ENCODE peak calls at places on chromosomes 16 and 17, in six cellular contexts. One of them, this sample, is unnamed.

GRCh38 chr16:27355610-27356009 is 41.8 kb downstream of the IL4R start:
- DNase-seq in HCT116: peak; percentile 19
- DNase-seq in SK-N-SH: no peak
- DNase-seq in GM12878: no peak
- DNase-seq in HepG2: peak; percentile 51
- DNase-seq in K562: peak; percentile 66
- DNase-seq in this sample: peak; percentile 46

GRCh38 chr17:78722101-78722761 is 59.8 kb downstream of the CYTH1 start:
- DNase-seq in HCT116: no peak
- DNase-seq in SK-N-SH: peak; percentile 68
- DNase-seq in GM12878: no peak
- DNase-seq in HepG2: no peak
- DNase-seq in K562: no peak
- DNase-seq in this sample: no peak

GRCh38 chr16:13864689-13865088 is 55.3 kb upstream of the ERCC4 start:
- DNase-seq in HCT116: no peak
- DNase-seq in SK-N-SH: no peak
- DNase-seq in GM12878: no peak
- DNase-seq in HepG2: no peak
- DNase-seq in K562: no peak
- DNase-seq in this sample: no peak

GRCh38 chr16:88783391-88784073 is 1.5 kb downstream of the PIEZO1 start:
- DNase-seq in HCT116: no peak
- DNase-seq in SK-N-SH: no peak
- DNase-seq in GM12878: no peak
- DNase-seq in HepG2: no peak
- DNase-seq in K562: no peak
- DNase-seq in this sample: no peak

GRCh38 chr17:82927661-82928601 is 88.1 kb upstream of the ZNF750 start:
- DNase-seq in HCT116: no peak
- DNase-seq in SK-N-SH: no peak
- DNase-seq in GM12878: no peak
- DNase-seq in HepG2: no peak
- DNase-seq in K562: no peak
- DNase-seq in this sample: no peak

GRCh38 chr17:66673668-66674276 is 161.1 kb upstream of the CACNG5 start:
- DNase-seq in HCT116: peak; percentile 72
- DNase-seq in SK-N-SH: peak; percentile 70
- DNase-seq in GM12878: no peak
- DNase-seq in HepG2: peak; percentile 43
- DNase-seq in K562: peak; percentile 23
- DNase-seq in this sample: peak; percentile 36

GRCh38 chr17:35116845-35117244 is 2.8 kb downstream of the RAD51D start:
- DNase-seq in HCT116: no peak
- DNase-seq in SK-N-SH: no peak
- DNase-seq in GM12878: no peak
- DNase-seq in HepG2: no peak
- DNase-seq in K562: no peak
- DNase-seq in this sample: no peak

GRCh38 chr16:13332713-13333255 is 431.4 kb downstream of the SHISA9 start:
- DNase-seq in HCT116: no peak
- DNase-seq in SK-N-SH: no peak
- DNase-seq in GM12878: no peak
- DNase-seq in HepG2: no peak
- DNase-seq in K562: no peak
- DNase-seq in this sample: no peak

GRCh38 chr16:57283214-57283955 is 1.1 kb downstream of the PLLP start:
- DNase-seq in HCT116: no peak
- DNase-seq in SK-N-SH: no peak
- DNase-seq in GM12878: no peak
- DNase-seq in HepG2: no peak
- DNase-seq in K562: no peak
- DNase-seq in this sample: peak; percentile 19

GRCh38 chr16:49465661-49466528 is 92.3 kb downstream of the C16orf78 start:
- DNase-seq in HCT116: no peak
- DNase-seq in SK-N-SH: no peak
- DNase-seq in GM12878: no peak
- DNase-seq in HepG2: no peak
- DNase-seq in K562: no peak
- DNase-seq in this sample: no peak

GRCh38 chr17:2195729-2196128 is 107.9 kb downstream of the SMG6 start:
- DNase-seq in HCT116: no peak
- DNase-seq in SK-N-SH: no peak
- DNase-seq in GM12878: peak; percentile 73
- DNase-seq in HepG2: no peak
- DNase-seq in K562: no peak
- DNase-seq in this sample: peak; percentile 46

GRCh38 chr17:44385287-44386181 is 3.9 kb downstream of the ITGA2B start:
- DNase-seq in HCT116: peak; percentile 61
- DNase-seq in SK-N-SH: peak; percentile 97
- DNase-seq in GM12878: no peak
- DNase-seq in HepG2: peak; percentile 65
- DNase-seq in K562: peak; percentile 93
- DNase-seq in this sample: peak; percentile 90

GRCh38 chr17:58156839-58157803 is 8.9 kb downstream of the OR4D1 start:
- DNase-seq in HCT116: no peak
- DNase-seq in SK-N-SH: peak; percentile 85
- DNase-seq in GM12878: no peak
- DNase-seq in HepG2: no peak
- DNase-seq in K562: peak; percentile 14
- DNase-seq in this sample: no peak

GRCh38 chr16:55147401-55147800 is 176.6 kb upstream of the IRX6 start:
- DNase-seq in HCT116: no peak
- DNase-seq in SK-N-SH: no peak
- DNase-seq in GM12878: no peak
- DNase-seq in HepG2: no peak
- DNase-seq in K562: no peak
- DNase-seq in this sample: no peak

GRCh38 chr16:88599092-88599733 is 29.0 kb downstream of the ZC3H18 start:
- DNase-seq in HCT116: no peak
- DNase-seq in SK-N-SH: no peak
- DNase-seq in GM12878: no peak
- DNase-seq in HepG2: no peak
- DNase-seq in K562: no peak
- DNase-seq in this sample: no peak

GRCh38 chr17:40452074-40452787 is 9.0 kb downstream of the IGFBP4 start:
- DNase-seq in HCT116: no peak
- DNase-seq in SK-N-SH: no peak
- DNase-seq in GM12878: no peak
- DNase-seq in HepG2: no peak
- DNase-seq in K562: no peak
- DNase-seq in this sample: no peak

GRCh38 chr17:77451894-77452852 is 311.4 kb downstream of the SEC14L1 start:
- DNase-seq in HCT116: no peak
- DNase-seq in SK-N-SH: peak; percentile 93
- DNase-seq in GM12878: no peak
- DNase-seq in HepG2: peak; percentile 75
- DNase-seq in K562: peak; percentile 57
- DNase-seq in this sample: no peak

GRCh38 chr16:76959166-76959565 is 231.8 kb upstream of the MON1B start:
- DNase-seq in HCT116: no peak
- DNase-seq in SK-N-SH: no peak
- DNase-seq in GM12878: no peak
- DNase-seq in HepG2: no peak
- DNase-seq in K562: no peak
- DNase-seq in this sample: peak; percentile 28

GRCh38 chr17:49995055-49995738 is at the start of gene DLX3:
- DNase-seq in HCT116: no peak
- DNase-seq in SK-N-SH: peak; percentile 81
- DNase-seq in GM12878: no peak
- DNase-seq in HepG2: no peak
- DNase-seq in K562: no peak
- DNase-seq in this sample: peak; percentile 97

GRCh38 chr16:12083625-12084024 is 107.1 kb downstream of the SNX29 start:
- DNase-seq in HCT116: no peak
- DNase-seq in SK-N-SH: no peak
- DNase-seq in GM12878: no peak
- DNase-seq in HepG2: no peak
- DNase-seq in K562: no peak
- DNase-seq in this sample: no peak

GRCh38 chr16:19119564-19119963 is 5.8 kb downstream of the ITPRIPL2 start:
- DNase-seq in HCT116: no peak
- DNase-seq in SK-N-SH: no peak
- DNase-seq in GM12878: no peak
- DNase-seq in HepG2: no peak
- DNase-seq in K562: peak; percentile 67
- DNase-seq in this sample: no peak

GRCh38 chr16:55597928-55598327 is 31.4 kb downstream of the CAPNS2 start:
- DNase-seq in HCT116: no peak
- DNase-seq in SK-N-SH: no peak
- DNase-seq in GM12878: no peak
- DNase-seq in HepG2: no peak
- DNase-seq in K562: no peak
- DNase-seq in this sample: no peak

GRCh38 chr16:27401768-27402568 is at the start of gene IL21R:
- DNase-seq in HCT116: no peak
- DNase-seq in SK-N-SH: peak; percentile 38
- DNase-seq in GM12878: peak; percentile 85
- DNase-seq in HepG2: no peak
- DNase-seq in K562: peak; percentile 13
- DNase-seq in this sample: no peak

GRCh38 chr17:75352079-75352569 is 53.4 kb downstream of the GRB2 start:
- DNase-seq in HCT116: no peak
- DNase-seq in SK-N-SH: peak; percentile 30
- DNase-seq in GM12878: no peak
- DNase-seq in HepG2: no peak
- DNase-seq in K562: peak; percentile 74
- DNase-seq in this sample: peak; percentile 23

GRCh38 chr16:24734382-24734781 is 4.9 kb downstream of the TNRC6A start:
- DNase-seq in HCT116: no peak
- DNase-seq in SK-N-SH: no peak
- DNase-seq in GM12878: no peak
- DNase-seq in HepG2: no peak
- DNase-seq in K562: no peak
- DNase-seq in this sample: no peak

GRCh38 chr16:87874639-87875472 is 5.5 kb upstream of the SLC7A5 start:
- DNase-seq in HCT116: no peak
- DNase-seq in SK-N-SH: no peak
- DNase-seq in GM12878: no peak
- DNase-seq in HepG2: no peak
- DNase-seq in K562: no peak
- DNase-seq in this sample: no peak

GRCh38 chr17:6970992-6971391 is 24.9 kb upstream of the ALOX12 start:
- DNase-seq in HCT116: no peak
- DNase-seq in SK-N-SH: no peak
- DNase-seq in GM12878: no peak
- DNase-seq in HepG2: no peak
- DNase-seq in K562: no peak
- DNase-seq in this sample: no peak

GRCh38 chr16:77462894-77463293 is 28.1 kb upstream of the ADAMTS18 start:
- DNase-seq in HCT116: no peak
- DNase-seq in SK-N-SH: no peak
- DNase-seq in GM12878: no peak
- DNase-seq in HepG2: no peak
- DNase-seq in K562: no peak
- DNase-seq in this sample: no peak

GRCh38 chr16:12573730-12574383 is 229.8 kb downstream of the CPPED1 start:
- DNase-seq in HCT116: peak; percentile 52
- DNase-seq in SK-N-SH: peak; percentile 82
- DNase-seq in GM12878: no peak
- DNase-seq in HepG2: peak; percentile 86
- DNase-seq in K562: peak; percentile 80
- DNase-seq in this sample: peak; percentile 31

GRCh38 chr16:55552621-55553020 is 13.9 kb upstream of the CAPNS2 start:
- DNase-seq in HCT116: no peak
- DNase-seq in SK-N-SH: no peak
- DNase-seq in GM12878: no peak
- DNase-seq in HepG2: no peak
- DNase-seq in K562: peak; percentile 18
- DNase-seq in this sample: no peak

GRCh38 chr17:10073026-10073425 is 125.4 kb downstream of the GAS7 start:
- DNase-seq in HCT116: no peak
- DNase-seq in SK-N-SH: no peak
- DNase-seq in GM12878: no peak
- DNase-seq in HepG2: no peak
- DNase-seq in K562: no peak
- DNase-seq in this sample: peak; percentile 77

GRCh38 chr16:49483651-49484451 is 110.2 kb downstream of the C16orf78 start:
- DNase-seq in HCT116: no peak
- DNase-seq in SK-N-SH: no peak
- DNase-seq in GM12878: no peak
- DNase-seq in HepG2: no peak
- DNase-seq in K562: no peak
- DNase-seq in this sample: no peak

GRCh38 chr17:691423-691822 is 23.2 kb downstream of the VPS53 start:
- DNase-seq in HCT116: no peak
- DNase-seq in SK-N-SH: no peak
- DNase-seq in GM12878: no peak
- DNase-seq in HepG2: no peak
- DNase-seq in K562: no peak
- DNase-seq in this sample: no peak

DNA sequence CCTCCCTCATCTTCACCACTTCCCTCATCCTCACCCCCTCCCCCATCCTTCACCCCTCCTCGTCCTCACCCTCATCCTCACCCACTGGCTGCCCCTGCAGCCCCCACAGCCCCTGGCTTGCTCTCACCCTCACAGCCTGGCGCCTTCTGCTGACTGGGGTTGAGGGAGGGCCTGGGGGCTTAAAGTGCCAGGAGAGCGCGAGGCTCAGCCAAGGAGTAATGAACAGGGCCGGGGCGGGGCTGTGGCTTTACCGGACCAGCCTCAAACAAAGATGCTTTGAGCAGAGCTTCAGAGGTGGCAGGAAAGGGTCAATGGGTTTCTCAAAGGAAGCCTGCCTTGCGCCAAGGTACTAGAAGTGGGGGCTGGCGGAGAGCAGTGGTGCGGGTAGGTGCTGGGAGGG is at the start of gene PRSS33:
- DNase-seq in HCT116: no peak
- DNase-seq in SK-N-SH: no peak
- DNase-seq in GM12878: no peak
- DNase-seq in HepG2: no peak
- DNase-seq in K562: no peak
- DNase-seq in this sample: no peak
- TF ChIP-seq JUND in HCT116: no peak
- TF ChIP-seq JUND in SK-N-SH: no peak
- TF ChIP-seq JUND in GM12878: no peak
- TF ChIP-seq JUND in HepG2: no peak
- TF ChIP-seq JUND in K562: no peak
- TF ChIP-seq JUND in this sample: no peak

GRCh38 chr16:1291576-1291974 is 17.9 kb upstream of the UBE2I start:
- DNase-seq in HCT116: no peak
- DNase-seq in SK-N-SH: no peak
- DNase-seq in GM12878: no peak
- DNase-seq in HepG2: no peak
- DNase-seq in K562: no peak
- DNase-seq in this sample: no peak
- TF ChIP-seq JUND in HCT116: no peak
- TF ChIP-seq JUND in SK-N-SH: no peak
- TF ChIP-seq JUND in GM12878: no peak
- TF ChIP-seq JUND in HepG2: no peak
- TF ChIP-seq JUND in K562: no peak
- TF ChIP-seq JUND in this sample: no peak

GRCh38 chr17:41617698-41618097 is 5.1 kb upstream of the KRT16 start:
- DNase-seq in HCT116: no peak
- DNase-seq in SK-N-SH: no peak
- DNase-seq in GM12878: no peak
- DNase-seq in HepG2: no peak
- DNase-seq in K562: no peak
- DNase-seq in this sample: no peak
- TF ChIP-seq JUND in HCT116: no peak
- TF ChIP-seq JUND in SK-N-SH: no peak
- TF ChIP-seq JUND in GM12878: no peak
- TF ChIP-seq JUND in HepG2: no peak
- TF ChIP-seq JUND in K562: no peak
- TF ChIP-seq JUND in this sample: no peak

GRCh38 chr16:71658771-71659170 is 32.8 kb downstream of the MARVELD3 start:
- DNase-seq in HCT116: no peak
- DNase-seq in SK-N-SH: no peak
- DNase-seq in GM12878: no peak
- DNase-seq in HepG2: no peak
- DNase-seq in K562: no peak
- DNase-seq in this sample: no peak
- TF ChIP-seq JUND in HCT116: no peak
- TF ChIP-seq JUND in SK-N-SH: no peak
- TF ChIP-seq JUND in GM12878: no peak
- TF ChIP-seq JUND in HepG2: no peak
- TF ChIP-seq JUND in K562: no peak
- TF ChIP-seq JUND in this sample: no peak

This sample was measured in T47D.